ENCODE peak calls at places on chromosomes 5 and 9, in five cellular contexts. One of them, this sample, is unnamed.

GRCh38 chr5:114988096-114988495 is 181.6 kb downstream of the TRIM36 start:
- DNase-seq in cardiac muscle cell: no peak
- DNase-seq in HFF-Myc: no peak
- DNase-seq in WTC11: no peak
- DNase-seq in kidney epithelial cell: no peak
- DNase-seq in this sample: no peak

GRCh38 chr5:143657814-143658395 is 154.1 kb upstream of the HMHB1 start:
- DNase-seq in cardiac muscle cell: no peak
- DNase-seq in HFF-Myc: no peak
- DNase-seq in WTC11: no peak
- DNase-seq in kidney epithelial cell: no peak
- DNase-seq in this sample: no peak

GRCh38 chr9:38257626-38258215 is 134.8 kb upstream of the ALDH1B1 start:
- DNase-seq in cardiac muscle cell: no peak
- DNase-seq in HFF-Myc: no peak
- DNase-seq in WTC11: no peak
- DNase-seq in kidney epithelial cell: no peak
- DNase-seq in this sample: peak; percentile 65

GRCh38 chr9:72022846-72023245 is 37.6 kb downstream of the C9orf57 start:
- DNase-seq in cardiac muscle cell: no peak
- DNase-seq in HFF-Myc: no peak
- DNase-seq in WTC11: no peak
- DNase-seq in kidney epithelial cell: no peak
- DNase-seq in this sample: no peak

GRCh38 chr9:68505681-68506409 is 34.8 kb downstream of the TMEM252 start:
- DNase-seq in cardiac muscle cell: no peak
- DNase-seq in HFF-Myc: no peak
- DNase-seq in WTC11: no peak
- DNase-seq in kidney epithelial cell: no peak
- DNase-seq in this sample: no peak

GRCh38 chr9:19470981-19471650 is 62.3 kb downstream of the ACER2 start:
- DNase-seq in cardiac muscle cell: no peak
- DNase-seq in HFF-Myc: no peak
- DNase-seq in WTC11: no peak
- DNase-seq in kidney epithelial cell: no peak
- DNase-seq in this sample: no peak

GRCh38 chr5:173051746-173052145 is 4.4 kb upstream of the CREBRF start:
- DNase-seq in cardiac muscle cell: no peak
- DNase-seq in HFF-Myc: no peak
- DNase-seq in WTC11: no peak
- DNase-seq in kidney epithelial cell: no peak
- DNase-seq in this sample: no peak

GRCh38 chr9:93132287-93132927 is 1.6 kb downstream of the NINJ1 start:
- DNase-seq in cardiac muscle cell: no peak
- DNase-seq in HFF-Myc: no peak
- DNase-seq in WTC11: no peak
- DNase-seq in kidney epithelial cell: no peak
- DNase-seq in this sample: no peak

GRCh38 chr5:96384353-96384752 is 48.7 kb downstream of the PCSK1 start:
- DNase-seq in cardiac muscle cell: no peak
- DNase-seq in HFF-Myc: peak; percentile 21
- DNase-seq in WTC11: no peak
- DNase-seq in kidney epithelial cell: peak; percentile 69
- DNase-seq in this sample: no peak

GRCh38 chr5:112861638-112861985 is 525 bp downstream of the SRP19 start:
- DNase-seq in cardiac muscle cell: no peak
- DNase-seq in HFF-Myc: no peak
- DNase-seq in WTC11: no peak
- DNase-seq in kidney epithelial cell: no peak
- DNase-seq in this sample: no peak
- TF ChIP-seq CTCF in cardiac muscle cell: no peak
- TF ChIP-seq CTCF in HFF-Myc: no peak
- TF ChIP-seq CTCF in WTC11: no peak
- TF ChIP-seq CTCF in kidney epithelial cell: no peak
- TF ChIP-seq CTCF in this sample: no peak

DNA sequence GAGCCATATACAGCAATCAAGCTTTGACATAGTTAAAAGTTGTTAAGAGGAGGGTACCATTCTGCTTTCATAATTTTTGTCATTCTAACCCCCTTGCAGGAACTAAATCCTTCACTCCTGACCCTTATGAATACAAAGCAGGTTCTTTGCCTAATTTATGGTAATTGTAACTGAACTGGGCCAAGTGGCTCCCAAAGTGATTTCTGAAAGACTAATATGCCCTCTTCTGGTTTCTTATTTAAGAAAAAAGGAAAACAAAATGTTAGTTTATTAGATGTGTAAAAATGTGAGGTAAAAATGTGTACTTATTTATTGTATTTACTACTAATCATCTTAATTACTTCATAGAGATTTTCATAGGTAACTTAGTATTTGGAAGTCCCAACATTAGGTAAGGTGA is 268.5 kb downstream of the BNC2 start:
- DNase-seq in cardiac muscle cell: no peak
- DNase-seq in HFF-Myc: no peak
- DNase-seq in WTC11: no peak
- DNase-seq in kidney epithelial cell: no peak
- DNase-seq in this sample: no peak
- TF ChIP-seq CTCF in cardiac muscle cell: no peak
- TF ChIP-seq CTCF in HFF-Myc: no peak
- TF ChIP-seq CTCF in WTC11: no peak
- TF ChIP-seq CTCF in kidney epithelial cell: no peak
- TF ChIP-seq CTCF in this sample: no peak

GRCh38 chr5:180648658-180649296 is 623 bp downstream of the FLT4 start:
- DNase-seq in cardiac muscle cell: peak; percentile 45
- DNase-seq in HFF-Myc: no peak
- DNase-seq in WTC11: peak; percentile 75
- DNase-seq in kidney epithelial cell: no peak
- DNase-seq in this sample: no peak
- TF ChIP-seq CTCF in cardiac muscle cell: peak; percentile 18
- TF ChIP-seq CTCF in HFF-Myc: peak; percentile 8
- TF ChIP-seq CTCF in WTC11: peak; percentile 12
- TF ChIP-seq CTCF in kidney epithelial cell: no peak
- TF ChIP-seq CTCF in this sample: peak; percentile 35

DNA sequence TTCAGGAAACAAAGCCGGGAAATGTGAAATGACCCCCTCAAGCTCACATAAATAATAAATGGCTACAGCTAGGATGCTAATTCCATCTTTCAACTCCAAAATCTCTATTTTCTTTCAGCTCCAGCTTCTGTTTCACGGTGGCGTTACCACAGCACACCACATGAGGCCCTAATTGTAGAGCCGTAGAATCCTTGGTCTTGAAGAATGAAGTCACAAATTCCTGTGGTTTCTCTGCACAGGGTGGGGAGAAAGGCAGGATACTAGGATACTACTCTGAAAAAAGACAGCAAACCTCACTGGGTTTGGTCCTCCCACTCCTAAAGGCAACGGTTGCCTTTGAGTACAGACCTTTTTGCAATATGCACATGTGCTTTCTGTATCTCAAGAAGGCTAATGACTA is 13.9 kb upstream of the RARS1 start:
- DNase-seq in cardiac muscle cell: no peak
- DNase-seq in HFF-Myc: peak; percentile 93
- DNase-seq in WTC11: no peak
- DNase-seq in kidney epithelial cell: peak; percentile 86
- DNase-seq in this sample: no peak
- TF ChIP-seq CTCF in cardiac muscle cell: peak; percentile 60
- TF ChIP-seq CTCF in HFF-Myc: peak; percentile 40
- TF ChIP-seq CTCF in WTC11: no peak
- TF ChIP-seq CTCF in kidney epithelial cell: peak; percentile 47
- TF ChIP-seq CTCF in this sample: peak; percentile 53

GRCh38 chr9:124281934-124282351 is 24.2 kb downstream of the NEK6 start:
- DNase-seq in cardiac muscle cell: no peak
- DNase-seq in HFF-Myc: no peak
- DNase-seq in WTC11: no peak
- DNase-seq in kidney epithelial cell: peak; percentile 77
- DNase-seq in this sample: no peak
- TF ChIP-seq CTCF in cardiac muscle cell: no peak
- TF ChIP-seq CTCF in HFF-Myc: no peak
- TF ChIP-seq CTCF in WTC11: no peak
- TF ChIP-seq CTCF in kidney epithelial cell: no peak
- TF ChIP-seq CTCF in this sample: no peak